ENCODE peak calls at places on chromosome 13, in five cellular contexts. N is heart left ventricle, O is tibial nerve, X is hepatocyte, F is heart right ventricle. M is an unnamed sample.
A peak's percentile ranks its signal among the peaks of the same experiment; 100 is the strongest.

GRCh38 chr13:26061947-26062346 is 10.1 kb upstream of the SHISA2 start:
- DNase-seq in N (no peak), O (no peak), X (peak; percentile 16), F (no peak), M (no peak)

GRCh38 chr13:108595416-108596257 is 33.8 kb upstream of the MYO16 start:
- DNase-seq in N (no peak), O (no peak), X (no peak), F (no peak), M (no peak)

GRCh38 chr13:99863789-99864626 is 107.6 kb downstream of the ZIC5 start:
- DNase-seq in N (no peak), O (no peak), X (no peak), F (no peak), M (no peak)

GRCh38 chr13:55219538-55219937 is 1921.2 kb upstream of the PRR20A start:
- DNase-seq in N (no peak), O (no peak), X (no peak), F (no peak), M (no peak)

GRCh38 chr13:109436841-109437240 is 349.5 kb downstream of the IRS2 start:
- DNase-seq in N (no peak), O (no peak), X (no peak), F (no peak), M (no peak)

GRCh38 chr13:100470841-100471505 is 117.6 kb downstream of the GGACT start:
- DNase-seq in N (no peak), O (no peak), X (no peak), F (no peak), M (no peak)

GRCh38 chr13:109130093-109130835 is 500.9 kb downstream of the MYO16 start:
- DNase-seq in N (no peak), O (no peak), X (no peak), F (no peak), M (no peak)

GRCh38 chr13:27375686-27376326 is 48.6 kb upstream of the GTF3A start:
- DNase-seq in N (peak; percentile 50), O (peak; percentile 67), X (peak; percentile 78), F (peak; percentile 66), M (no peak)

GRCh38 chr13:94455414-94455813 is 24.1 kb downstream of the DCT start:
- DNase-seq in N (no peak), O (no peak), X (no peak), F (no peak), M (no peak)

GRCh38 chr13:73499685-73500084 is 440.9 kb downstream of the KLF5 start:
- DNase-seq in N (no peak), O (no peak), X (peak; percentile 10), F (no peak), M (no peak)

GRCh38 chr13:48532146-48532472 is 771 bp downstream of the RCBTB2 start:
- DNase-seq in N (no peak), O (peak; percentile 39), X (peak; percentile 53), F (no peak), M (no peak)

GRCh38 chr13:62432906-62433305 is 1017.3 kb upstream of the PCDH20 start:
- DNase-seq in N (no peak), O (no peak), X (no peak), F (no peak), M (no peak)

GRCh38 chr13:113586661-113587479 is 2.3 kb downstream of the TFDP1 start:
- DNase-seq in N (no peak), O (no peak), X (no peak), F (no peak), M (peak; percentile 37)

GRCh38 chr13:90362718-90363117 is 984.8 kb upstream of the MIR17HG start:
- DNase-seq in N (no peak), O (no peak), X (no peak), F (no peak), M (no peak)

GRCh38 chr13:33645591-33646554 is 172.1 kb upstream of the RFC3 start:
- DNase-seq in N (no peak), O (no peak), X (no peak), F (no peak), M (no peak)

GRCh38 chr13:42574435-42575311 is 721 bp downstream of the TNFSF11 start:
- DNase-seq in N (no peak), O (no peak), X (peak; percentile 26), F (no peak), M (no peak)

GRCh38 chr13:42577538-42577937 is 3.6 kb downstream of the TNFSF11 start:
- DNase-seq in N (no peak), O (no peak), X (no peak), F (no peak), M (no peak)

GRCh38 chr13:42574011-42574410 is at the start of gene TNFSF11:
- DNase-seq in N (no peak), O (no peak), X (peak; percentile 22), F (no peak), M (no peak)

GRCh38 chr13:42571895-42572294 is 2.1 kb upstream of the TNFSF11 start:
- DNase-seq in N (no peak), O (no peak), X (no peak), F (no peak), M (no peak)

GRCh38 chr13:42575938-42576337 is 2.0 kb downstream of the TNFSF11 start:
- DNase-seq in N (no peak), O (no peak), X (no peak), F (no peak), M (no peak)
- H3K27me3 ChIP-seq in N (peaks cover 84% of the 10 kb centered on the region), O (no peaks in the 10 kb centered on the region), X (peaks cover 55% of the 10 kb centered on the region), F (peaks cover 73% of the 10 kb centered on the region), M (no peaks in the 10 kb centered on the region)

DNA sequence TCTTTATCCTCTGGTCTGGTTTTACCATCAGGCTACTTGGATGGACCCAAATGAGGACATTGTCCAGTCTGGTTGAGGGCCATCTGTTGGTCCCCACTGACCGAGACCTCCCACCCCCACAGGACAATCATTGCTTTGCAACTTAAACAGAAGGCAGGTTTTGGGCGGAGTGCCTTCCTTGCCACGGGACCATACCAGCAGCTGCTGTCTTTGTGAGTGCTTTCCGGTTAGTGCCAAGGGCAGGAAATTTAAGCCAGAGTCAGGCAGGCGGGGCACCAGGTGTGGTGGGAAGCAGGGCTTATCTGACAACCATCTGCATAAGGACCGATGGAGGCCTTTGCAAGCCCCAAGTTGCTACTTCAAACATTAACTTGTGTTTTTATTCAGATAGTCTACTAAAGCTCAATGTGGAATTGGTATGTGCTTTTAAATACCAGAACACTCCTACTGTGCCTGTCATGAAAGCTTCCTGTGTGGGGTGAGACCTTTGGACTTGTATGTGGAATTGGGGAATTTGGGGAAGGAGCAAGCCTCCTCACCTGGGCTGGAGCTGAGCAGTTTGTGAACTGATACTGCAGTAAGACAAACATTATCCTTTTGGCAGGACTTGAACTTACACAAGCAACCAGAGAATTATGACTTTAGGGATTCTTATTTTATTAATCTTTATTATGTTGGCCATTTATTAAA is 39.3 kb upstream of the UBE2L5 start:
- DNase-seq in N (no peak), O (no peak), X (no peak), F (no peak), M (peak; percentile 50)
- TF ChIP-seq CTCF in N (no peak), O (no peak), X (no peak), F (no peak), M (no peak)

GRCh38 chr13:23468811-23469210 is 35.3 kb upstream of the SACS start:
- DNase-seq in N (no peak), O (no peak), X (no peak), F (no peak), M (no peak)

GRCh38 chr13:23472189-23472588 is 38.7 kb upstream of the SACS start:
- DNase-seq in N (no peak), O (no peak), X (no peak), F (no peak), M (no peak)

GRCh38 chr13:23467932-23468278 is 34.4 kb upstream of the SACS start:
- DNase-seq in N (no peak), O (no peak), X (no peak), F (no peak), M (no peak)

GRCh38 chr13:23470706-23471610 is 37.5 kb upstream of the SACS start:
- DNase-seq in N (no peak), O (no peak), X (no peak), F (no peak), M (no peak)

DNA sequence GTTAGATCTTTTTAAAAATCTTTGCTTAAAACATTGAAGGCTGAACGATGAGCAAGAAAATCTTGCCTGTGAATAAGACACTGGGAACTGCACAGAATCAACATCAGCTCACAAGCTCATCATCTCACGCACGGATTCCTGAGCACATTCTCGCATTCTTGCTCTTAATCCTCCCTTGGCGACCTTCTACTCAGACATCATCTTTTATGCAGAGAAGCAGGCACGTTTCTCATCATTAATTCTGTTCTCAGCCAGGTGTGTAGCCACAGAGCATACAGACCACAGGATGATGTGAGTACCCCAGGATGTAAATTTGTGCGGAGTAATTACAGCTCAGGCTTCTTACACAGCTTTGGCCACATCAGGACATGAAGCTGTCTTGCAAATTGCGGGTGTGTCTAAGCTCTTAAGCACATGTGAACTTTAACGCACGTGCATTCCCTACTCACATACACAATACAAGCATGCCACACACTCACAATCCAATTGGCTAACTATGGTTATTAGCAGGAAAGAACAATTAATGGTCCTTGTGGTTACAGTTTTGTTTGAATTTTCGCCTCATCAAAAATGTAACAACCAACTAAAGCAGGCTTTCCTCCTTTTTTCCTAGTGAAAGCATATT is 36.5 kb upstream of the SACS start:
- DNase-seq in N (no peak), O (no peak), X (peak; percentile 26), F (no peak), M (no peak)
- H3K27ac ChIP-seq in N (no peak overlapping the region), O (peak overlapping the region; percentile 13), X (peak overlapping the region; percentile 12), F (no peak overlapping the region), M (no peak overlapping the region)

DNA sequence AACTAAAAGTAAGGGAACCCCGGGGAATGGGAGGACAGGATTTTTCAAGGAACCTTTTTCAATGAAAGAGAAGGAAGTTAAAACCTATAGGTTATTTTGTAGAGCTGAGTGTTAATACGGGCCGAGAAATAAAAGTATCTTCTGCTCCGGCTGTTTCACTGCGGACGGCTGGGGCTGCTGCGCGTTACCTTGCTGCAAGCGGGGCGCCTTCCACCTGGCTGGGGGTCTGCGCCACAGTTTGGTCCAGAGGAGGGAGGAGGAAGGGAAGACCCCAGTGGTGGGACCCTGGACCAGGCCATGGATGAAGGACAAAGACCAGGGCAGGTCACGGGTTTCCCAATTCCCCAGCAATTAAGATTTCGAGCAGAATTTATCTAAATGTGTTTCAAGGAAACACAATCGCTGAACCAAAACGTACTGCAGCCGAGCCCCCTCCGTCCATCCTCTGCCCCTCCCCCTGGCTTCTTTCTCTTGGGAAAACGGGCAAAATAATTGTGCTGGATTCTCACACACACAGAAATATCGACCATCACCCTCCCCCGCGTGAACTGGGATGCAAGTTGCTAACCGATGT is 2.9 kb downstream of the SOX1 start:
- DNase-seq in N (no peak), O (no peak), X (no peak), F (no peak), M (no peak)
- H3K27me3 ChIP-seq in N (peaks cover 94% of the 10 kb centered on the region), O (peaks cover 7% of the 10 kb centered on the region), X (peaks cover 88% of the 10 kb centered on the region), F (peaks cover 95% of the 10 kb centered on the region), M (peaks cover 10% of the 10 kb centered on the region)

GRCh38 chr13:23107665-23108064 is 73.1 kb upstream of the SGCG start:
- DNase-seq in N (no peak), O (no peak), X (no peak), F (no peak), M (no peak)
- TF ChIP-seq CTCF in N (no peak), O (no peak), X (no peak), F (no peak), M (no peak)

DNA sequence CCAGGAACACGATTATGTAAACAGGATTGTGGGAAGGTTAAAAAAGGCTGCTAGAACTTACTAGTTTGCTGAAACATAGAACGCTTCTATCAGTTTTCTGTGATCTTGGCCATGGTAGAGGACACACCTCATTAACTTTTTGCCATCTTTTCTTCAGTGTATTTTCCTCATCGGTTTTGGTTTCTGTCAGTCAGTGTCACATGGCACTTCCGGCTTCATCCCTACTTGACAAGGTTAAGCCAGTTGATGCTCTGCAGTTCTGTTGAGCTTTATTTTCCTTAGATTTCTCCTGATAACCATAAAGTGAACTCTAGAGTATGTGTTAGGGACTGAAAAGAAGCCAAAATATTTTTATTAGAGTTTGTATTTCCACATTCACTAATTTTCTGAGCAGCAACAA is 147.5 kb downstream of the NDFIP2 start:
- DNase-seq in N (no peak), O (no peak), X (no peak), F (no peak), M (no peak)
- H3K27ac ChIP-seq in N (no peak overlapping the region), O (no peak overlapping the region), X (no peak overlapping the region), F (no peak overlapping the region), M (no peak overlapping the region)